ENCODE peak calls at places on chromosomes 2 and 18, in five cellular contexts. P is K562, A is HCT116, Y is upper lobe of left lung, E is GM12878. K is an unnamed sample.
A peak's percentile ranks its signal among the peaks of the same experiment; 100 is the strongest.

GRCh38 chr2:95275601-95276243 is 1.5 kb downstream of the PROM2 start:
- DNase-seq in P (no peak), E (no peak), A (no peak), Y (no peak), K (peak; percentile 57)

GRCh38 chr2:138766464-138766863 is 13.7 kb downstream of the NXPH2 start:
- DNase-seq in A (no peak), P (no peak), Y (no peak), E (no peak), K (no peak)

GRCh38 chr2:222959358-222959757 is 92.6 kb upstream of the KCNE4 start:
- DNase-seq in E (no peak), A (peak; percentile 55), Y (no peak), P (no peak), K (no peak)

GRCh38 chr2:31248139-31248538 is 14.2 kb downstream of the EHD3 start:
- DNase-seq in P (no peak), E (no peak), A (no peak), Y (no peak), K (no peak)

GRCh38 chr18:31657823-31658669 is 26.3 kb downstream of the B4GALT6 start:
- DNase-seq in E (peak; percentile 95), A (no peak), Y (no peak), P (no peak), K (no peak)

GRCh38 chr18:37322497-37323035 is 243.0 kb downstream of the CELF4 start:
- DNase-seq in A (peak; percentile 26), Y (no peak), P (peak; percentile 71), E (no peak), K (no peak)

GRCh38 chr2:79219383-79219988 is 59.9 kb upstream of the REG3A start:
- DNase-seq in P (peak; percentile 41), A (no peak), Y (no peak), E (peak; percentile 8), K (no peak)

GRCh38 chr2:21422050-21422449 is 298.3 kb downstream of the TDRD15 start:
- DNase-seq in A (no peak), Y (peak; percentile 31), E (no peak), P (peak; percentile 24), K (no peak)

GRCh38 chr18:24552218-24552617 is 91.8 kb downstream of the HRH4 start:
- DNase-seq in E (no peak), A (no peak), P (no peak), Y (no peak), K (no peak)

DNA sequence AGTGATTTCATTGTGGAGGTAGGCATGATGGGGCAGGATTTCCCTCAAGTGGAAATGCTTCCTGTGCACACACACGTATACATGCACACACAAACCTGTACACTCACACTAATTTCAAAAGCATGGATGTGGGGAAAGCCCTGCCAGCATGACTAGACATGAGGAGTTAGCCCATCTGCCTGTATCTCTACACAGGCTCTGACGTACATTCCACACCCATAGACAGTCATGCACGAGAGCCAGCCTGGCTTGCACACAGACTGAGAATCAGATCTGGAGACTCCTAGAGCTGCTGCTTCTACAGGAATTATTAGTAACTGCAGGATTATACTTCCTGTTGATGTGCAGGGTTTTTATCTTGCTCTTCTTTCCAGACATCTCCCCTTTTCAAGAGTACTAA is 27.3 kb upstream of the NFU1 start:
- DNase-seq in E (no peak), Y (no peak), P (peak; percentile 12), A (no peak), K (peak; percentile 82)
- TF ChIP-seq POLR2AphosphoS5 in E (no peak), Y (no peak), P (no peak), A (no peak), K (no peak)

DNA sequence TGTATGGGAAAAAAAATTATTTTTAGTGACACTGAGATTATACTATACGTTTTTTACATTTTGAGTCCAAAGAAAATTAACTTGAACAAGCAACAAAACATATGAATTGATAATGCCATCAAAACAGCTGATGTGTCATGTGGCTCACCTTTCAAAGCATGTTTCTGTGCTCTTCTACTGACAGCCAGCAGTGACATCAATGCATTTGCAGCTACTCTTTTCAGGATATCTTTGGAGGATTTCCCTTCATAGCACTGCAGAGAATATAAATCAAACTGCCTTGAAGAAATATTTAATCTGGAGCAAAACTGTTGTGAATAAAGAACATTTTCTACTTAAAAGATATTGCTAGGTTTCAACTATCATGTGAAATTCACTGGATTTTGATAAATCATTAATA is 83.1 kb upstream of the CD226 start:
- DNase-seq in E (no peak), Y (no peak), P (no peak), A (no peak), K (no peak)
- TF ChIP-seq POLR2AphosphoS5 in E (no peak), Y (no peak), P (no peak), A (no peak), K (no peak)

DNA sequence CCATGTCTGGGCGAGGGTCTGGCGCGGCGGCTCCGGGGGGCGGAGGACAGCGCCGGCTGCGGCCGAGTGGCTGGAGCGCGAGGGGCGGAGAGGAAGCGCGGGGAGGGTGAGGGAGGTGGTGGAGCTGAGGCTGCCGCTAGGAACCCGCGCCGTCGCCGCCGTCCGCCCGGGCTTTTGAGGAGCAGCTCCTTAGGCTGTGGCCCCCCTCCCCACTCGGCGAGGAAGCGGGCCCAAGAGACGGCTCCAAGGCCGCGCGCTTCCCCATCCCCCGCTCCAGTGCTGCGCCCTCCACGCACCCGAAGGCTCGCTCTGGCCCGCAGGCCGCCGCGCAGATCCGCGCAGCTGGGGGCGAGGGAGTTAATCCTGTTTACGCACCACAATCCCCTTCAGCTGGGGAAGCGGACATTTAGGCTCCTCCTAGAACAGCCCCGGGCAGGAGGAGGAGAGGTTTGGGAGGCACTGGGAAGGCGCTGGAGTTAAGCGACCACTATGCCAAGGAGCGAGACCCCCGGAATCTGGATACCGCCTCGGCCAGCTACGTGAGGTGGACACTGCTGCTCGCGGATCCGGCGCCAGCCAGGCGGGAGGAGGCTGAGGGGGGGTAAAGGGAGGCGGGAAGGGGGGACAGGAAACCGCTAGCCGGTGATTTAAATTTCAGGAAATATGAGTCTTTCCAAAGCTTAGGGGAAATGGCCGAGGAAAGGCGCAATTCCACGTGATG is at the start of gene CNRIP1:
- DNase-seq in P (peak; percentile 27), Y (peak; percentile 27), A (no peak), E (no peak), K (peak; percentile 91)
- TF ChIP-seq POLR2AphosphoS5 in P (no peak), Y (peak; percentile 63), A (no peak), E (no peak), K (peak; percentile 71)

DNA sequence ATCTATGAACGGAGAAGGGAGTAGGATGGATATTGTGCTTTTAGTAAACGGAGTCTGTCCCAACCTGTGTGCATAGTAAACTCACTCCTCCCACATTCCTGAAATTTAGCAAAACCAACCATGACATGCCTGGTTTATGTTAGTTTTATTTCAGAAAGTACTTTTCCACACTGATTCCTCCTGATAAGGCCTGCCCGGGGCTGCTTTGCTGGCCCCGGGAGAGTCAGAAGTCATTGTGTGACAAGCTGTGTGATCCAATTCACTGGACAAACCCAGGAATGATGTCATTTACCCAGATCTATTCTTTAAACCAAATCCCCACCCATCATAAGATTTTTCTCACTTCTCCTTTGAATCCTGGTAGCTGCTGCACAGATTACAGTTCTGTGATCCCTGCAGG is 109.0 kb downstream of the SETBP1 start:
- DNase-seq in E (no peak), A (no peak), P (no peak), Y (no peak), K (no peak)
- TF ChIP-seq POLR2AphosphoS5 in E (no peak), A (no peak), P (no peak), Y (no peak), K (no peak)

DNA sequence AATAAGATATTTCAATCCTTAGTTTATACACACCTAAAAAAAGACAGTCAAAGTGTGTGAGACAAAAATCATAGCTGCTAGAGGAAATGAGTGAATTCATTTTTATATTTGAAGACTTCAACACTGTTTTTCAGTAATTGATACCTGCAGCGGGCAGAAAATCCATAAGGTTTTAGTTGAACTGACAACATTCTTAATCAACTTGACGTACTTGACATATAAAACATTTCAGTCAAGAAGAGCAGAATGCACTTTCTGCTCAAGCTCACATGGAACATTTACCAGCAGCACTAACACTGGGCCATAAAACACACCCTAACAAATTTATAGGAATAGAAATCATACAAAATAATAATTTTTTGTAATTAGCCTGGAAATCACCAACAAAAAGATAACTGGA is 959.6 kb upstream of the SOX11 start:
- DNase-seq in E (no peak), Y (no peak), P (no peak), A (no peak), K (no peak)
- TF ChIP-seq POLR2AphosphoS5 in E (no peak), Y (no peak), P (no peak), A (no peak), K (no peak)

DNA sequence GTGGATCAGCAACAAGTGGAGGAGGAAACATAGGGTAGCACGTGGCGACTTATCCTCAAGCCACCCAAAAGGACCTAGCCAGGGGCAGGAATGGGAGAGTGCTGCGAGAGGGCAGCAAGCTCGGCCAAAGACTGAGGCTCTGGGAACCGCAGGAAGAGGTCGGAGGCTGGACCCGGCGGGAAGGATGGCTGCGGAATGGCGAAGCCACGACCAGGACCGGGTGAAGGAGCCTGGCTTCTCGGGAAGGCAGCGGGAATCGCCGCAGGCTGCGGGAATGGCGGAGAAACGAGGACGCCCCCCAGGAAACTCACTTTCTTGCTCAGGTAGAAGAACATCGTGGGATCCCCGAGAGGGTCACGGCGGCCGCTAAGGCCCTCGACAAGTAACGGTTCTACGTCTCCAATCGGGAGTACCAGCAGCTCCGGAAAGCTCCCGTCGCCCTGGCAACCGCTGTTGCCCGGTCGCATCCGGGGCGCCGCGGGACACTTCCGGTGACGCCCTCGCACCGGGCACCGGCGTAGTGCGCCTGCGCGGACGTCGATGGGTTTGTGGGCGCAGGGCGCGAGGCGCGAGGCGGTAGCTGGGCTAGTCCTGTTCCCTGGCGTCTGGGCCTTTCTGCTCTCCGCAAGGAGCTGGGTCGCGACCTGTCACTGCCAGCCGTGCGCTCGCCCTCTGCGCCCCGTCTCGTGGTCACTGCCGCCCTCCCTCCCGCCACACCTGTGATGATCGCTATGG is at the start of gene WDR35:
- DNase-seq in P (peak; percentile 93), E (peak; percentile 53), Y (peak; percentile 93), A (peak; percentile 72), K (peak; percentile 94)
- TF ChIP-seq POLR2AphosphoS5 in P (no peak), E (peak; percentile 71), Y (peak; percentile 80), A (peak; percentile 86), K (peak; percentile 86)

K was measured in sigmoid colon.